ENCODE peak calls at places on chromosomes 16 and 17, in four cellular contexts. J is NCI-H1436, X is NCI-H774, I is BE2C. D is an unnamed sample.

GRCh38 chr16:50265260-50265659 is 1.1 kb upstream of the ADCY7 start:
- DNase-seq in X (peak; percentile 51), I (peak; percentile 49), J (no peak), D (peak; percentile 78)

GRCh38 chr17:1264196-1264595 is 6.0 kb upstream of the BHLHA9 start:
- DNase-seq in J (no peak), X (no peak), I (no peak), D (no peak)

GRCh38 chr16:6803171-6803570 is 529.5 kb upstream of the RBFOX1 start:
- DNase-seq in I (no peak), X (no peak), J (no peak), D (no peak)

GRCh38 chr17:12917401-12917800 is 100.4 kb downstream of the ELAC2 start:
- DNase-seq in X (no peak), J (no peak), I (no peak), D (no peak)

GRCh38 chr17:17913695-17914332 is 58.4 kb downstream of the TOM1L2 start:
- DNase-seq in X (peak; percentile 63), I (peak; percentile 83), J (peak; percentile 74), D (peak; percentile 99)

GRCh38 chr16:426906-427249 is 1.4 kb downstream of the RAB11FIP3 start:
- DNase-seq in I (no peak), X (no peak), J (no peak), D (no peak)

GRCh38 chr17:1365445-1366039 is 34.5 kb downstream of the YWHAE start:
- DNase-seq in I (peak; percentile 45), X (peak; percentile 35), J (peak; percentile 79), D (peak; percentile 80)

GRCh38 chr17:57356722-57357391 is 100.5 kb downstream of the MSI2 start:
- DNase-seq in J (peak; percentile 33), X (peak; percentile 65), I (no peak), D (peak; percentile 61)

GRCh38 chr16:48365601-48366164 is 19.5 kb downstream of the SIAH1 start:
- DNase-seq in I (peak; percentile 96), J (peak; percentile 71), X (peak; percentile 75), D (peak; percentile 80)

GRCh38 chr16:72884573-72884972 is 163.4 kb downstream of the ZFHX3 start:
- DNase-seq in J (no peak), I (no peak), X (no peak), D (no peak)

GRCh38 chr17:65547253-65547670 is 14.2 kb downstream of the AXIN2 start:
- DNase-seq in X (no peak), J (no peak), I (no peak), D (no peak)

GRCh38 chr17:69874220-69874670 is 200.8 kb upstream of the KCNJ16 start:
- DNase-seq in I (no peak), X (no peak), J (no peak), D (no peak)

GRCh38 chr17:37831492-37831891 is 86.6 kb upstream of the HNF1B start:
- DNase-seq in I (no peak), J (no peak), X (no peak), D (no peak)

GRCh38 chr17:21173543-21173942 is 40.4 kb downstream of the TMEM11 start:
- DNase-seq in X (no peak), I (no peak), J (no peak), D (no peak)

GRCh38 chr16:2783581-2784375 is 3.6 kb downstream of the PRSS33 start:
- DNase-seq in I (no peak), X (no peak), J (no peak), D (no peak)

GRCh38 chr17:61379457-61380216 is 20.0 kb upstream of the TBX2 start:
- DNase-seq in I (no peak), X (no peak), J (no peak), D (no peak)

GRCh38 chr16:84916156-84916555 is 95.2 kb downstream of the ZDHHC7 start:
- DNase-seq in J (no peak), X (no peak), I (no peak), D (peak; percentile 44)

GRCh38 chr17:34499576-34499975 is 79.8 kb upstream of the TMEM132E start:
- DNase-seq in I (no peak), X (no peak), J (no peak), D (no peak)

GRCh38 chr17:50684612-50685333 is 22.9 kb downstream of the ANKRD40 start:
- DNase-seq in X (no peak), I (peak; percentile 4), J (no peak), D (no peak)

GRCh38 chr17:16872836-16873653 is 98.9 kb downstream of the TNFRSF13B start:
- DNase-seq in J (no peak), X (peak; percentile 0), I (peak; percentile 23), D (peak; percentile 5)

GRCh38 chr17:57391857-57392256 is 135.5 kb downstream of the MSI2 start:
- DNase-seq in I (no peak), J (no peak), X (no peak), D (no peak)

GRCh38 chr16:58196898-58197313 is 1.0 kb downstream of the CSNK2A2 start:
- DNase-seq in X (no peak), I (no peak), J (no peak), D (no peak)

GRCh38 chr17:14427914-14428639 is 127.2 kb downstream of the HS3ST3B1 start:
- DNase-seq in I (no peak), J (no peak), X (no peak), D (no peak)

GRCh38 chr17:1562178-1562643 is 381 bp downstream of the PITPNA start:
- DNase-seq in I (no peak), X (no peak), J (no peak), D (no peak)

GRCh38 chr17:45720386-45720785 is 63.7 kb upstream of the CRHR1 start:
- DNase-seq in J (no peak), I (no peak), X (no peak), D (no peak)

GRCh38 chr16:27828671-27829070 is 234.8 kb downstream of the GSG1L start:
- DNase-seq in I (no peak), X (no peak), J (no peak), D (no peak)

GRCh38 chr17:57408064-57408811 is 151.9 kb downstream of the MSI2 start:
- DNase-seq in I (no peak), X (peak; percentile 80), J (peak; percentile 88), D (peak; percentile 67)

GRCh38 chr16:10738231-10739077 is 5.2 kb upstream of the NUBP1 start:
- DNase-seq in J (no peak), I (no peak), X (no peak), D (peak; percentile 16)

GRCh38 chr17:45411348-45412105 is 21.1 kb downstream of the ARHGAP27 start:
- DNase-seq in X (no peak), I (no peak), J (no peak), D (no peak)

GRCh38 chr16:24731722-24732419 is 2.4 kb downstream of the TNRC6A start:
- DNase-seq in I (no peak), X (no peak), J (no peak), D (no peak)

GRCh38 chr17:2302740-2303277 is 776 bp downstream of the SMG6 start:
- DNase-seq in X (no peak), I (no peak), J (no peak), D (no peak)

GRCh38 chr17:78329263-78330059 is 30.4 kb downstream of the SOCS3 start:
- DNase-seq in X (no peak), I (no peak), J (no peak), D (no peak)

GRCh38 chr17:40309031-40309937 is at the start of gene RARA:
- DNase-seq in J (peak; percentile 58), I (peak; percentile 77), X (no peak), D (peak; percentile 74)

GRCh38 chr16:68490829-68491575 is 42.7 kb upstream of the SMPD3 start:
- DNase-seq in J (no peak), X (peak; percentile 8), I (no peak), D (peak; percentile 10)

D was measured in NCI-H2171 treated with DMSO at 0.1 percent for 48 hours.